ENCODE peak calls at places on chromosome 5, in ten cellular contexts. One of them, this sample, is unnamed.

GRCh38 chr5:133362438-133362837 is 249.9 kb downstream of the FSTL4 start:
- DNase-seq in prostate gland: no peak
- DNase-seq in stomach: no peak
- DNase-seq in NCI-H1105 treated with DMSO at 0.1 percent for 48 hours: no peak
- DNase-seq in effector memory CD4-positive, alpha-beta T cell: no peak
- DNase-seq in H9: no peak
- DNase-seq in right atrium auricular region: peak
- DNase-seq in activated naive CD4-positive, alpha-beta T cell: no peak
- DNase-seq in activated naive CD8-positive, alpha-beta T cell treated with anti-CD3 and anti-CD28 coated beads, Interleukin-2, amount 50 U/mL, for 16 hours: no peak
- DNase-seq in BE2C: no peak
- DNase-seq in this sample: no peak

GRCh38 chr5:172429201-172429940 is 25.0 kb downstream of the SH3PXD2B start:
- DNase-seq in prostate gland: no peak
- DNase-seq in stomach: no peak
- DNase-seq in NCI-H1105 treated with DMSO at 0.1 percent for 48 hours: no peak
- DNase-seq in effector memory CD4-positive, alpha-beta T cell: no peak
- DNase-seq in H9: no peak
- DNase-seq in right atrium auricular region: peak
- DNase-seq in activated naive CD4-positive, alpha-beta T cell: no peak
- DNase-seq in activated naive CD8-positive, alpha-beta T cell treated with anti-CD3 and anti-CD28 coated beads, Interleukin-2, amount 50 U/mL, for 16 hours: no peak
- DNase-seq in BE2C: no peak
- DNase-seq in this sample: no peak

GRCh38 chr5:113678924-113679575 is 165.6 kb downstream of the YTHDC2 start:
- DNase-seq in prostate gland: no peak
- DNase-seq in stomach: no peak
- DNase-seq in NCI-H1105 treated with DMSO at 0.1 percent for 48 hours: peak
- DNase-seq in effector memory CD4-positive, alpha-beta T cell: no peak
- DNase-seq in H9: peak
- DNase-seq in right atrium auricular region: no peak
- DNase-seq in activated naive CD4-positive, alpha-beta T cell: no peak
- DNase-seq in activated naive CD8-positive, alpha-beta T cell treated with anti-CD3 and anti-CD28 coated beads, Interleukin-2, amount 50 U/mL, for 16 hours: no peak
- DNase-seq in BE2C: peak
- DNase-seq in this sample: no peak

GRCh38 chr5:173326501-173326960 is 1.7 kb downstream of the STC2 start:
- DNase-seq in prostate gland: no peak
- DNase-seq in stomach: no peak
- DNase-seq in NCI-H1105 treated with DMSO at 0.1 percent for 48 hours: no peak
- DNase-seq in effector memory CD4-positive, alpha-beta T cell: no peak
- DNase-seq in H9: no peak
- DNase-seq in right atrium auricular region: no peak
- DNase-seq in activated naive CD4-positive, alpha-beta T cell: no peak
- DNase-seq in activated naive CD8-positive, alpha-beta T cell treated with anti-CD3 and anti-CD28 coated beads, Interleukin-2, amount 50 U/mL, for 16 hours: no peak
- DNase-seq in BE2C: no peak
- DNase-seq in this sample: no peak

GRCh38 chr5:122064992-122065391 is 13.1 kb downstream of the LOX start:
- DNase-seq in prostate gland: no peak
- DNase-seq in stomach: no peak
- DNase-seq in NCI-H1105 treated with DMSO at 0.1 percent for 48 hours: no peak
- DNase-seq in effector memory CD4-positive, alpha-beta T cell: no peak
- DNase-seq in H9: no peak
- DNase-seq in right atrium auricular region: no peak
- DNase-seq in activated naive CD4-positive, alpha-beta T cell: no peak
- DNase-seq in activated naive CD8-positive, alpha-beta T cell treated with anti-CD3 and anti-CD28 coated beads, Interleukin-2, amount 50 U/mL, for 16 hours: no peak
- DNase-seq in BE2C: no peak
- DNase-seq in this sample: no peak

GRCh38 chr5:172542651-172543131 is 88.4 kb upstream of the SH3PXD2B start:
- DNase-seq in prostate gland: no peak
- DNase-seq in stomach: peak
- DNase-seq in NCI-H1105 treated with DMSO at 0.1 percent for 48 hours: no peak
- DNase-seq in effector memory CD4-positive, alpha-beta T cell: no peak
- DNase-seq in H9: no peak
- DNase-seq in right atrium auricular region: peak
- DNase-seq in activated naive CD4-positive, alpha-beta T cell: no peak
- DNase-seq in activated naive CD8-positive, alpha-beta T cell treated with anti-CD3 and anti-CD28 coated beads, Interleukin-2, amount 50 U/mL, for 16 hours: no peak
- DNase-seq in BE2C: no peak
- DNase-seq in this sample: peak

GRCh38 chr5:72653586-72653985 is 146.4 kb upstream of the ZNF366 start:
- DNase-seq in prostate gland: no peak
- DNase-seq in stomach: no peak
- DNase-seq in NCI-H1105 treated with DMSO at 0.1 percent for 48 hours: no peak
- DNase-seq in effector memory CD4-positive, alpha-beta T cell: no peak
- DNase-seq in H9: no peak
- DNase-seq in right atrium auricular region: no peak
- DNase-seq in activated naive CD4-positive, alpha-beta T cell: no peak
- DNase-seq in activated naive CD8-positive, alpha-beta T cell treated with anti-CD3 and anti-CD28 coated beads, Interleukin-2, amount 50 U/mL, for 16 hours: no peak
- DNase-seq in BE2C: no peak
- DNase-seq in this sample: no peak

GRCh38 chr5:164422400-164422799 is 917.0 kb downstream of the MAT2B start:
- DNase-seq in prostate gland: no peak
- DNase-seq in stomach: no peak
- DNase-seq in NCI-H1105 treated with DMSO at 0.1 percent for 48 hours: no peak
- DNase-seq in effector memory CD4-positive, alpha-beta T cell: no peak
- DNase-seq in H9: peak
- DNase-seq in right atrium auricular region: no peak
- DNase-seq in activated naive CD4-positive, alpha-beta T cell: no peak
- DNase-seq in activated naive CD8-positive, alpha-beta T cell treated with anti-CD3 and anti-CD28 coated beads, Interleukin-2, amount 50 U/mL, for 16 hours: no peak
- DNase-seq in BE2C: peak
- DNase-seq in this sample: no peak

GRCh38 chr5:893711-894110 is 1.0 kb downstream of the TRIP13 start:
- DNase-seq in prostate gland: no peak
- DNase-seq in stomach: no peak
- DNase-seq in NCI-H1105 treated with DMSO at 0.1 percent for 48 hours: no peak
- DNase-seq in effector memory CD4-positive, alpha-beta T cell: no peak
- DNase-seq in H9: no peak
- DNase-seq in right atrium auricular region: no peak
- DNase-seq in activated naive CD4-positive, alpha-beta T cell: no peak
- DNase-seq in activated naive CD8-positive, alpha-beta T cell treated with anti-CD3 and anti-CD28 coated beads, Interleukin-2, amount 50 U/mL, for 16 hours: no peak
- DNase-seq in BE2C: no peak
- DNase-seq in this sample: no peak

GRCh38 chr5:156678484-156678883 is 171.6 kb upstream of the PPP1R2B start:
- DNase-seq in prostate gland: no peak
- DNase-seq in stomach: peak
- DNase-seq in NCI-H1105 treated with DMSO at 0.1 percent for 48 hours: no peak
- DNase-seq in effector memory CD4-positive, alpha-beta T cell: no peak
- DNase-seq in H9: no peak
- DNase-seq in right atrium auricular region: no peak
- DNase-seq in activated naive CD4-positive, alpha-beta T cell: no peak
- DNase-seq in activated naive CD8-positive, alpha-beta T cell treated with anti-CD3 and anti-CD28 coated beads, Interleukin-2, amount 50 U/mL, for 16 hours: no peak
- DNase-seq in BE2C: no peak
- DNase-seq in this sample: no peak

GRCh38 chr5:39794511-39794910 is 369.7 kb upstream of the DAB2 start:
- DNase-seq in prostate gland: no peak
- DNase-seq in stomach: no peak
- DNase-seq in NCI-H1105 treated with DMSO at 0.1 percent for 48 hours: no peak
- DNase-seq in effector memory CD4-positive, alpha-beta T cell: no peak
- DNase-seq in H9: no peak
- DNase-seq in right atrium auricular region: no peak
- DNase-seq in activated naive CD4-positive, alpha-beta T cell: no peak
- DNase-seq in activated naive CD8-positive, alpha-beta T cell treated with anti-CD3 and anti-CD28 coated beads, Interleukin-2, amount 50 U/mL, for 16 hours: no peak
- DNase-seq in BE2C: no peak
- DNase-seq in this sample: no peak

GRCh38 chr5:132655821-132656773 is 1.9 kb upstream of the IL13 start:
- DNase-seq in prostate gland: no peak
- DNase-seq in stomach: peak
- DNase-seq in NCI-H1105 treated with DMSO at 0.1 percent for 48 hours: no peak
- DNase-seq in effector memory CD4-positive, alpha-beta T cell: no peak
- DNase-seq in H9: peak
- DNase-seq in right atrium auricular region: no peak
- DNase-seq in activated naive CD4-positive, alpha-beta T cell: no peak
- DNase-seq in activated naive CD8-positive, alpha-beta T cell treated with anti-CD3 and anti-CD28 coated beads, Interleukin-2, amount 50 U/mL, for 16 hours: no peak
- DNase-seq in BE2C: peak
- DNase-seq in this sample: no peak

GRCh38 chr5:849651-850301 is 1.0 kb downstream of the ZDHHC11 start:
- DNase-seq in prostate gland: no peak
- DNase-seq in stomach: peak
- DNase-seq in NCI-H1105 treated with DMSO at 0.1 percent for 48 hours: no peak
- DNase-seq in effector memory CD4-positive, alpha-beta T cell: no peak
- DNase-seq in H9: no peak
- DNase-seq in right atrium auricular region: no peak
- DNase-seq in activated naive CD4-positive, alpha-beta T cell: no peak
- DNase-seq in activated naive CD8-positive, alpha-beta T cell treated with anti-CD3 and anti-CD28 coated beads, Interleukin-2, amount 50 U/mL, for 16 hours: no peak
- DNase-seq in BE2C: no peak
- DNase-seq in this sample: no peak

GRCh38 chr5:20972419-20972925 is 984.5 kb upstream of the CDH18 start:
- DNase-seq in prostate gland: no peak
- DNase-seq in stomach: no peak
- DNase-seq in NCI-H1105 treated with DMSO at 0.1 percent for 48 hours: no peak
- DNase-seq in effector memory CD4-positive, alpha-beta T cell: no peak
- DNase-seq in H9: peak
- DNase-seq in right atrium auricular region: no peak
- DNase-seq in activated naive CD4-positive, alpha-beta T cell: no peak
- DNase-seq in activated naive CD8-positive, alpha-beta T cell treated with anti-CD3 and anti-CD28 coated beads, Interleukin-2, amount 50 U/mL, for 16 hours: no peak
- DNase-seq in BE2C: peak
- DNase-seq in this sample: peak

GRCh38 chr5:111670826-111671492 is 86.0 kb downstream of the NREP start:
- DNase-seq in prostate gland: no peak
- DNase-seq in stomach: no peak
- DNase-seq in NCI-H1105 treated with DMSO at 0.1 percent for 48 hours: no peak
- DNase-seq in effector memory CD4-positive, alpha-beta T cell: no peak
- DNase-seq in H9: no peak
- DNase-seq in right atrium auricular region: no peak
- DNase-seq in activated naive CD4-positive, alpha-beta T cell: no peak
- DNase-seq in activated naive CD8-positive, alpha-beta T cell treated with anti-CD3 and anti-CD28 coated beads, Interleukin-2, amount 50 U/mL, for 16 hours: no peak
- DNase-seq in BE2C: no peak
- DNase-seq in this sample: no peak

GRCh38 chr5:103232393-103232999 is 26.1 kb upstream of the MACIR start:
- DNase-seq in prostate gland: no peak
- DNase-seq in stomach: no peak
- DNase-seq in NCI-H1105 treated with DMSO at 0.1 percent for 48 hours: peak
- DNase-seq in effector memory CD4-positive, alpha-beta T cell: no peak
- DNase-seq in H9: no peak
- DNase-seq in right atrium auricular region: no peak
- DNase-seq in activated naive CD4-positive, alpha-beta T cell: no peak
- DNase-seq in activated naive CD8-positive, alpha-beta T cell treated with anti-CD3 and anti-CD28 coated beads, Interleukin-2, amount 50 U/mL, for 16 hours: no peak
- DNase-seq in BE2C: peak
- DNase-seq in this sample: no peak

GRCh38 chr5:219492-219891 is 1.4 kb downstream of the SDHA start:
- DNase-seq in prostate gland: no peak
- DNase-seq in stomach: no peak
- DNase-seq in NCI-H1105 treated with DMSO at 0.1 percent for 48 hours: no peak
- DNase-seq in effector memory CD4-positive, alpha-beta T cell: peak
- DNase-seq in H9: no peak
- DNase-seq in right atrium auricular region: no peak
- DNase-seq in activated naive CD4-positive, alpha-beta T cell: no peak
- DNase-seq in activated naive CD8-positive, alpha-beta T cell treated with anti-CD3 and anti-CD28 coated beads, Interleukin-2, amount 50 U/mL, for 16 hours: no peak
- DNase-seq in BE2C: no peak
- DNase-seq in this sample: peak

GRCh38 chr5:57600321-57600720 is 117.7 kb upstream of the ACTBL2 start:
- DNase-seq in prostate gland: no peak
- DNase-seq in stomach: no peak
- DNase-seq in NCI-H1105 treated with DMSO at 0.1 percent for 48 hours: no peak
- DNase-seq in effector memory CD4-positive, alpha-beta T cell: no peak
- DNase-seq in H9: no peak
- DNase-seq in right atrium auricular region: no peak
- DNase-seq in activated naive CD4-positive, alpha-beta T cell: no peak
- DNase-seq in activated naive CD8-positive, alpha-beta T cell treated with anti-CD3 and anti-CD28 coated beads, Interleukin-2, amount 50 U/mL, for 16 hours: no peak
- DNase-seq in BE2C: no peak
- DNase-seq in this sample: no peak

GRCh38 chr5:140402258-140403074 is 833 bp downstream of the ANKHD1 start:
- DNase-seq in prostate gland: peak
- DNase-seq in stomach: peak
- DNase-seq in NCI-H1105 treated with DMSO at 0.1 percent for 48 hours: peak
- DNase-seq in effector memory CD4-positive, alpha-beta T cell: peak
- DNase-seq in H9: peak
- DNase-seq in right atrium auricular region: no peak
- DNase-seq in activated naive CD4-positive, alpha-beta T cell: peak
- DNase-seq in activated naive CD8-positive, alpha-beta T cell treated with anti-CD3 and anti-CD28 coated beads, Interleukin-2, amount 50 U/mL, for 16 hours: peak
- DNase-seq in BE2C: peak
- DNase-seq in this sample: peak

GRCh38 chr5:173395257-173395932 is 67.2 kb upstream of the STC2 start:
- DNase-seq in prostate gland: no peak
- DNase-seq in stomach: no peak
- DNase-seq in NCI-H1105 treated with DMSO at 0.1 percent for 48 hours: no peak
- DNase-seq in effector memory CD4-positive, alpha-beta T cell: no peak
- DNase-seq in H9: peak
- DNase-seq in right atrium auricular region: no peak
- DNase-seq in activated naive CD4-positive, alpha-beta T cell: no peak
- DNase-seq in activated naive CD8-positive, alpha-beta T cell treated with anti-CD3 and anti-CD28 coated beads, Interleukin-2, amount 50 U/mL, for 16 hours: no peak
- DNase-seq in BE2C: no peak
- DNase-seq in this sample: no peak

This sample was measured in Peyer's patch.